ENCODE peak calls at places on chromosomes 11 and 22, in eight cellular contexts. C, O, B, U, A, P, D and W are unnamed samples. For H3K4me1, the result is how much of the 10 kb centered on the place peaks cover.

GRCh38 chr11:83521647-83522596 is 235.8 kb upstream of the CCDC90B start:
- DNase-seq in C (no peak), O (no peak), B (no peak), U (peak), A (no peak), P (no peak), D (no peak), W (no peak)

GRCh38 chr22:45905326-45905923 is 71.5 kb downstream of the WNT7B start:
- DNase-seq in C (no peak), O (no peak), B (no peak), U (no peak), A (no peak), P (no peak), D (no peak), W (no peak)

GRCh38 chr11:90222152-90222458 is 744 bp downstream of the CHORDC1 start:
- DNase-seq in C (no peak), O (no peak), B (no peak), U (no peak), A (no peak), P (no peak), D (peak), W (no peak)

GRCh38 chr11:8709002-8709672 is 26.5 kb downstream of the RPL27A start:
- DNase-seq in C (peak), O (no peak), B (peak), U (no peak), A (peak), P (peak), D (no peak), W (peak)

GRCh38 chr22:31343235-31344191 is 2.6 kb downstream of the PATZ1 start:
- DNase-seq in C (no peak), O (peak), B (peak), U (no peak), A (peak), P (no peak), D (peak), W (peak)

GRCh38 chr11:95337972-95338429 is 107.0 kb upstream of the SESN3 start:
- DNase-seq in C (no peak), O (no peak), B (no peak), U (no peak), A (no peak), P (no peak), D (no peak), W (no peak)

GRCh38 chr22:39965749-39966148 is 5.6 kb downstream of the TMA7B start:
- DNase-seq in C (no peak), O (no peak), B (no peak), U (no peak), A (no peak), P (no peak), D (no peak), W (no peak)

GRCh38 chr22:35425971-35426800 is 26.2 kb downstream of the MCM5 start:
- DNase-seq in C (no peak), O (no peak), B (no peak), U (no peak), A (no peak), P (no peak), D (no peak), W (peak)

GRCh38 chr11:7534030-7534378 is 20.2 kb downstream of the PPFIBP2 start:
- DNase-seq in C (no peak), O (no peak), B (no peak), U (no peak), A (no peak), P (no peak), D (no peak), W (no peak)

GRCh38 chr11:61133145-61133544 is 28.1 kb downstream of the VPS37C start:
- DNase-seq in C (no peak), O (no peak), B (no peak), U (no peak), A (no peak), P (peak), D (no peak), W (no peak)

GRCh38 chr11:102223859-102224258 is 93.4 kb upstream of the BIRC3 start:
- DNase-seq in C (no peak), O (no peak), B (no peak), U (no peak), A (no peak), P (no peak), D (no peak), W (no peak)

DNA sequence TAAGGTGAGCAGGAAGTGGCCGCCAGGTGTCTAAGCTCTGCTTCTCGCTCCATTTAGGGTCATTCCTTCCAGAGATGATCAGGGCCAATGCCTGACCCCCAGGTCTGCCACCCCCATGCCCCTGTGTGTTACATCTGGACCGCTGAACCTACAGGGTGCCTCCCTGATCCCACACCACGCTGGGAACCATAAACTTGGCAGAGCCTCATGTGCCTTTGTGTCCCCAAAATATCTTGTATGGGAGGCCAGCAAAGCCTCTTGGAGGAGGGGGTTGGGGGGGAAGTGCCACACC is 3.7 kb downstream of the TST start:
- DNase-seq in C (no peak), O (no peak), B (no peak), U (no peak), A (no peak), P (no peak), D (no peak), W (no peak)
- H3K4me1 ChIP-seq in C (under half), O (under half), B (under half), U (under half), A (under half), P (under half), D (under half), W (under half)

GRCh38 chr11:984576-984975 is 51.9 kb downstream of the MUC6 start:
- DNase-seq in C (no peak), O (no peak), B (no peak), U (no peak), A (no peak), P (no peak), D (no peak), W (no peak)

GRCh38 chr11:978073-978720 is 52.5 kb downstream of the AP2A2 start:
- DNase-seq in C (no peak), O (no peak), B (no peak), U (no peak), A (no peak), P (no peak), D (no peak), W (no peak)

GRCh38 chr11:978781-979180 is 53.1 kb downstream of the AP2A2 start:
- DNase-seq in C (no peak), O (no peak), B (no peak), U (no peak), A (no peak), P (no peak), D (no peak), W (no peak)

GRCh38 chr11:981764-982163 is 54.8 kb downstream of the MUC6 start:
- DNase-seq in C (no peak), O (no peak), B (no peak), U (no peak), A (no peak), P (no peak), D (no peak), W (no peak)

GRCh38 chr11:980438-981365 is 55.0 kb downstream of the AP2A2 start:
- DNase-seq in C (no peak), O (no peak), B (no peak), U (peak), A (no peak), P (no peak), D (no peak), W (peak)
- TF ChIP-seq CTCF in C (no peak), O (no peak), B (no peak), U (no peak), A (no peak), P (no peak), D (no peak), W (no peak)

GRCh38 chr22:19175026-19175601 is 3.4 kb downstream of the SLC25A1 start:
- DNase-seq in C (no peak), O (no peak), B (no peak), U (no peak), A (peak), P (no peak), D (no peak), W (no peak)

GRCh38 chr22:19173047-19174035 is 5.2 kb downstream of the SLC25A1 start:
- DNase-seq in C (no peak), O (no peak), B (no peak), U (no peak), A (no peak), P (no peak), D (no peak), W (no peak)

GRCh38 chr22:19175602-19176174 is 2.8 kb downstream of the SLC25A1 start:
- DNase-seq in C (no peak), O (no peak), B (no peak), U (no peak), A (peak), P (no peak), D (no peak), W (no peak)

GRCh38 chr22:19176175-19176630 is 2.3 kb downstream of the SLC25A1 start:
- DNase-seq in C (no peak), O (no peak), B (no peak), U (no peak), A (no peak), P (no peak), D (no peak), W (no peak)

GRCh38 chr22:19174106-19175025 is 4.2 kb downstream of the SLC25A1 start:
- DNase-seq in C (no peak), O (peak), B (no peak), U (no peak), A (no peak), P (peak), D (no peak), W (peak)
- TF ChIP-seq POLR2A in C (no peak), O (no peak), B (no peak), U (no peak), A (no peak), P (no peak), D (peak), W (no peak)

GRCh38 chr22:22164541-22165272 is 79.9 kb upstream of the VPREB1 start:
- DNase-seq in C (no peak), O (no peak), B (no peak), U (no peak), A (no peak), P (no peak), D (no peak), W (no peak)
- H3K4me1 ChIP-seq in C (under half), O (under half), B (under half), U (under half), A (under half), P (under half), D (under half), W (under half)

GRCh38 chr11:62791501-62792192 is at the start of gene TMEM223:
- DNase-seq in C (peak), O (peak), B (peak), U (peak), A (peak), P (peak), D (peak), W (peak)
- TF ChIP-seq CTCF in C (peak), O (peak), B (peak), U (no peak), A (no peak), P (no peak), D (no peak), W (no peak)

GRCh38 chr11:118909619-118910308 is 16.0 kb downstream of the BCL9L start:
- DNase-seq in C (no peak), O (no peak), B (no peak), U (no peak), A (no peak), P (no peak), D (no peak), W (peak)
- TF ChIP-seq POLR2A in C (no peak), O (no peak), B (no peak), U (no peak), A (no peak), P (no peak), D (no peak), W (no peak)

GRCh38 chr11:293852-294661 is 5.1 kb downstream of the PGGHG start:
- DNase-seq in C (no peak), O (no peak), B (peak), U (no peak), A (no peak), P (peak), D (no peak), W (no peak)

GRCh38 chr11:296206-296975 is 2.9 kb downstream of the IFITM5 start:
- DNase-seq in C (no peak), O (no peak), B (peak), U (no peak), A (no peak), P (peak), D (no peak), W (no peak)

GRCh38 chr11:294795-295194 is 4.5 kb downstream of the IFITM5 start:
- DNase-seq in C (no peak), O (no peak), B (peak), U (no peak), A (no peak), P (peak), D (no peak), W (no peak)

GRCh38 chr11:296976-297665 is 2.2 kb downstream of the IFITM5 start:
- DNase-seq in C (no peak), O (no peak), B (peak), U (no peak), A (no peak), P (peak), D (no peak), W (no peak)

GRCh38 chr11:295351-296205 is 3.7 kb downstream of the IFITM5 start:
- DNase-seq in C (no peak), O (no peak), B (peak), U (no peak), A (no peak), P (peak), D (no peak), W (no peak)
- H3K4me1 ChIP-seq in C (under half), O (under half), B (under half), U (under half), A (under half), P (under half), D (under half), W (under half)

GRCh38 chr22:42967933-42968332 is 47.0 kb downstream of the PACSIN2 start:
- DNase-seq in C (peak), O (peak), B (peak), U (no peak), A (no peak), P (peak), D (no peak), W (no peak)
- TF ChIP-seq CTCF in C (peak), O (no peak), B (peak), U (no peak), A (no peak), P (no peak), D (no peak), W (no peak)

DNA sequence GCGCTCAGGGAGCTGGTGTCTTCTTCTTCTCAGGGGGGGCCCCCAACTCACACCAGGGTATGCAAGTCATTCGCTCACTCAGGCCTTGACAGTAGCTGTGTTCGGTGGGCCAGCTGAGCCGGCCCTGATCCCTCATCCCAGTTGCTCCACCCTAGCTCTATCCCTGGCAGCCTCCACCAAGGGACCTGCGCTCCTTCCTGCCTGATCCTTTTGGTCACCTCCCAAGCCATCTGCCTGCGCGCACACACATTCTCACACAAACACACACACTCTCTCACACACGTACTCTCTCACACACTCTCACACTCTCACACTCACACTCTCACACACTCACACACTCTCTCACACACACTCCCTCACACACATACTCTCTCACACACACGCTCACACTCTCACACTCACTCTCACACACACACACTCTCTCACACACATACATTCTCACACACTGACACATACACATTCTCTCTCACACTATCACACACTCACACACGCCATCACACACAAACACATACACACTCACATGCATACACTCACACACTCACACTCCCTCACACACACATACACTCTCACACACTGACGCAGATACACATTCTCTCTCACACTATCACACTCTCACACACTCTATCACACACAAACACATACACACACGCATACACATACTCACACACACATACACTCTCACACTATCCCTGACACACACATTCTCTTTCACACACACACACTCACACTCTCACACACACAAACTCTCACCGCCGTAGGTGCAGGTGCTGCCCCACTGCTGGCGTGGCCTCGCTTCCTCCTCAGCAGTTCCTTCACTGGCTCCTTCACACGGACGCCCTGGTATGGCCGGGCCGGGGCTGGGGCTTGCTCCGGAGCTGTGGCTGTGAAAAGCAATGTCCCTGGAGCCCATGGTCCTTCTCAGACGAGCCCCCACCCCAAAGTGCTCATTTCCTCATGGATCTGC is 20.8 kb downstream of the POU2AF1 start:
- DNase-seq in C (no peak), O (no peak), B (no peak), U (no peak), A (no peak), P (no peak), D (no peak), W (no peak)
- TF ChIP-seq POLR2A in C (no peak), O (no peak), B (no peak), U (no peak), A (no peak), P (no peak), D (no peak), W (no peak)